ENCODE peak calls at places on chromosome 22, in seven cellular contexts. D, Y, J, K, P, Z and U are unnamed samples.

GRCh38 chr22:45805413-45805812 is 133.8 kb downstream of the ATXN10 start:
- DNase-seq in K (no peak), D (no peak), P (no peak), Y (no peak), J (no peak), Z (no peak), U (no peak)

GRCh38 chr22:19868773-19869471 is 14.2 kb upstream of the GNB1L start:
- DNase-seq in P (no peak), K (peak), Y (peak), D (no peak), Z (no peak), J (no peak), U (no peak)

GRCh38 chr22:20018001-20018400 is 1.4 kb upstream of the ARVCF start:
- DNase-seq in Y (no peak), D (no peak), Z (no peak), J (no peak), K (no peak), P (no peak), U (no peak)

GRCh38 chr22:27247691-27248434 is 553.7 kb downstream of the MN1 start:
- DNase-seq in Z (no peak), K (no peak), D (no peak), J (no peak), P (no peak), Y (no peak), U (no peak)

GRCh38 chr22:42805998-42806481 is 51.0 kb downstream of the ARFGAP3 start:
- DNase-seq in J (no peak), D (no peak), K (peak), P (no peak), Y (peak), Z (no peak), U (no peak)

GRCh38 chr22:38872172-38872830 is at the start of gene CBX6:
- DNase-seq in K (peak), J (peak), P (peak), Y (peak), Z (peak), D (peak), U (peak)

GRCh38 chr22:31089101-31090100 is 8.3 kb downstream of the SMTN start:
- DNase-seq in Z (peak), K (no peak), J (no peak), D (peak), Y (peak), P (no peak), U (no peak)

GRCh38 chr22:20033045-20033706 is 12.3 kb downstream of the TANGO2 start:
- DNase-seq in Y (no peak), K (no peak), D (no peak), Z (no peak), J (no peak), P (no peak), U (no peak)

GRCh38 chr22:30183861-30184278 is 62.7 kb downstream of the LIF start:
- DNase-seq in Y (no peak), D (peak), Z (no peak), P (peak), K (no peak), J (no peak), U (peak)

GRCh38 chr22:45743687-45744086 is 72.1 kb downstream of the ATXN10 start:
- DNase-seq in P (no peak), Y (no peak), K (no peak), Z (no peak), J (no peak), D (no peak), U (no peak)

GRCh38 chr22:41175546-41175945 is 29.6 kb upstream of the L3MBTL2 start:
- DNase-seq in J (no peak), D (no peak), Z (no peak), Y (no peak), P (no peak), K (no peak), U (no peak)

GRCh38 chr22:23200896-23201295 is 20.6 kb downstream of the BCR start:
- DNase-seq in Z (no peak), J (no peak), K (no peak), Y (no peak), P (no peak), D (no peak), U (no peak)

GRCh38 chr22:19204640-19205039 is 26.1 kb upstream of the SLC25A1 start:
- DNase-seq in Z (peak), D (no peak), K (no peak), P (no peak), Y (no peak), J (no peak), U (no peak)

GRCh38 chr22:42321908-42322561 is 51.6 kb upstream of the TCF20 start:
- DNase-seq in D (peak), K (no peak), Z (no peak), Y (no peak), J (no peak), P (no peak), U (no peak)

GRCh38 chr22:35705141-35705540 is 12.5 kb upstream of the APOL5 start:
- DNase-seq in K (no peak), P (peak), D (peak), Z (peak), J (no peak), Y (no peak), U (no peak)

GRCh38 chr22:21855715-21856114 is 11.7 kb downstream of the MAPK1 start:
- DNase-seq in K (no peak), Y (no peak), D (no peak), P (no peak), J (no peak), Z (peak), U (peak)

GRCh38 chr22:42344391-42344861 is 74.0 kb upstream of the TCF20 start:
- DNase-seq in K (peak), P (no peak), Z (no peak), J (no peak), Y (peak), D (no peak), U (peak)

GRCh38 chr22:38239101-38239761 is 33.6 kb downstream of the TMEM184B start:
- DNase-seq in D (peak), Y (no peak), P (peak), Z (peak), J (no peak), K (no peak), U (peak)

GRCh38 chr22:28398355-28398754 is 281.3 kb downstream of the TTC28 start:
- DNase-seq in Y (no peak), P (no peak), K (no peak), J (no peak), D (no peak), Z (no peak), U (no peak)

GRCh38 chr22:27424319-27424718 is 377.2 kb downstream of the MN1 start:
- DNase-seq in K (no peak), J (no peak), P (peak), Z (peak), Y (no peak), D (peak), U (no peak)

GRCh38 chr22:30806391-30806861 is 111.8 kb downstream of the OSBP2 start:
- DNase-seq in Z (no peak), K (peak), J (no peak), P (peak), D (peak), Y (peak), U (peak)

GRCh38 chr22:40031766-40032470 is 37.2 kb downstream of the FAM83F start:
- DNase-seq in D (no peak), J (no peak), Z (no peak), Y (no peak), P (no peak), K (no peak), U (no peak)

GRCh38 chr22:44613196-44613595 is 88.8 kb upstream of the PRR5 start:
- DNase-seq in Y (no peak), K (no peak), D (no peak), Z (no peak), P (no peak), J (no peak), U (no peak)

GRCh38 chr22:23088199-23088604 is 17.9 kb downstream of the GNAZ start:
- DNase-seq in K (peak), J (no peak), P (no peak), Y (peak), D (no peak), Z (no peak), U (peak)

GRCh38 chr22:35638408-35638807 is 9.8 kb upstream of the APOL6 start:
- DNase-seq in Z (peak), J (no peak), K (no peak), Y (no peak), D (peak), P (peak), U (no peak)

GRCh38 chr22:28943501-28943879 is 60.1 kb downstream of the ZNRF3 start:
- DNase-seq in J (no peak), D (no peak), P (no peak), K (no peak), Z (no peak), Y (no peak), U (no peak)

DNA sequence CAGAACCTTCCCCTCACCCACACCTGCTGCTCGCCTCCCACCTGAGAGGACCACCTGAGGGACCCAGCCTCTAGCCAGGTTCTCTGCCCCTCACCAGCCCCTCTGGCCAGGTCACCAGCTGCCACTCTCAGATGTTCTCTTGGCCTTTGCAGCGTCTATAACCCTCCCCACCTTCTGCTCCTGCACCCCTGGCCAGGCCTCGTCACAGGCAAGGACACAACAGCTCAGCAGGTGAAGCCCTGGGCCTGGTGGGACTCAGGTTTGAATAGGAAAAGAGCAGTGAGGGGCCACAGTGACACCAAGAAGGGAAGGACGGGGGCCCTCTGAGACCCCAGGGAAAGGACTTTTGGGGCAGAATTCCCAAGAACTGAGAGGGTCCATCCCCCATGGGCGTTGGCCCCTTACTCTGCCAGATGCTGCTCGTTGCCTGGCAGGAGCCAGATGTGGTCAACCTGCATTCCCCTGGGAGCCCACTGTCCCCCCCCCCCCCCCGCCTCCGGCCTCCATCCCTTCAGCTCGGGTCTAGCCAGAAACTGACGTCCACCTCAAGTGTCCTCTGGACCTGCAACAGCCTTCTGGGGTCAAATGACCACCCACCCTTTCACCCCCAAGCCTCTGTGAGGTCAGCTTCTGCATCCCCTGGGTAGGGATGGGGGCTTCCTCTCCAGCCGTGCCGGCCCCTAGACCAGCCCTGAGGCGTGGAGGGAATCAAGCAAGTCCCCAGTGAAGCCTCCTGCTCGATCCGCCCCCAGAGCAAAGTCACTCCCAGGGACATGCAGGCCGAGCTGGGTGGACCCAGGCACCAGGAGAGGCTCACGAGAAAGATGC is 28.7 kb downstream of the SBF1 start:
- DNase-seq in P (no peak), Z (no peak), Y (no peak), K (no peak), D (no peak), J (no peak), U (no peak)
- H2BK120ac ChIP-seq in P (no peak), Z (no peak), Y (no peak), K (no peak), D (no peak), J (no peak), U (no peak)

DNA sequence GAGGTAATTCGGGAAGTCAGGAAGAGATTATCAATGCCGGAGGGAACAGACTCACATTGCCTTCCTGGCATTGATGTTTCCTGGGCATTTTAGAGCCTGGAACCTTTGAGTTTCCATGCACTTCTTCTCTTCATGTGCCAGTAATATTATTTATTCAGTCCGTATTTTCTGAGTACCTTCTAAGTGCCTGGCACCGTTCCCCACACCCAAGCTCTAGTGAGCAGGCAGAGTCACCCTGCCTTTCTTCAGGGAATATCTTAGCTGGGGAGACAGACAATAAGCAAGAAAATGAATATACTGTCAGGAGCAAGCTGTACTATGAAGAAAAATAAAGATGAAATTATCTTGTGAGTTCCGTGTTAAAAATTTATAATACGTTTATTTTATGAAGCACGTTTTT is 136.2 kb upstream of the SEZ6L start:
- DNase-seq in D (no peak), Z (no peak), J (no peak), P (no peak), K (no peak), Y (no peak), U (no peak)
- H3K4ac ChIP-seq in D (no peak), Z (no peak), J (no peak), P (no peak), K (no peak), Y (no peak), U (no peak)

DNA sequence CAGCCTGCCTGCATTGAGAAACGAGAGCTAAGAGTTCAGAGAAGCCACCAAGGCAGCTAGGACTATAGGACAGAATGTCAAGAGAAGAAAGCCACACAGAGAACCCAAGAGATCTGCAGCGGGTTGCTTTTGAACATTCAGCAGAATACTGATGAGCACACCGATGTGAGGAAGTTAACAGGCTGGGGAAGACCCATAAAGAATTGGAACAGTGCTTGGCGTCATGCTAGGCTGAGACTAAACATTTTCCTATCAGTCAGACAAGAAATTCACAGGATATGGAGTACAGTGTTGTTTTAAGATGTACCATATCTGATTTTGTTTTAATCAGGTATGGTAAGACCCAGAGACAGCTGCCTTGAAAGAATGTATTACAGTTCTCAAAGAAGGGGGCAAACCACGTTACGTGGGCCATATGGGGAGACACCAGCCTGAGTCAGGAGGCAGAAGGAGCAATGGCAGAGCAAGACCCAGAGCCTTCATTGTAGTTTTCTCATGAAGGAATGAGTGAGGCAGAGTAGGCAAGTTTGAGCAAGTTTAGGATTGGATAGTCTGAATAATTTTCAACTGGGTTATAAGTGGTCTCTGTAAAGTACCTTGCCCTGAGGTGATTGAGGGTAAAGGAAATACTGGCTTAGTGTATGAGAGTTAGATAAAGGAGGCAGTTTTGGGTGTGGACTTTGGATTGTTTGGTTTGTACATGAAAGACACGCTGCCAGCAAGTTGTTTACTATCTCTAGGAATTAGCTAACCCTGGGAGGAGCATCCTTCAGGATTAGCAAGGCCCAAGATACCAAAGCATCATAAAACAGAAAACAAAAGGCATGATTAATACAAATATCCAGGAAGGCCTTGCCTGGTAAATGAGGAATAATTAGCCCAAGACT is 14.3 kb downstream of the LRRC75B start:
- DNase-seq in D (peak), K (no peak), P (peak), Y (no peak), Z (peak), J (no peak), U (no peak)
- H2BK120ac ChIP-seq in D (no peak), K (no peak), P (no peak), Y (no peak), Z (no peak), J (no peak), U (no peak)

GRCh38 chr22:47218671-47219070 is 456.2 kb downstream of the TBC1D22A start:
- DNase-seq in P (no peak), D (no peak), Y (no peak), K (no peak), J (no peak), Z (no peak), U (no peak)
- H3K4ac ChIP-seq in P (no peak), D (no peak), Y (no peak), K (no peak), J (no peak), Z (no peak), U (no peak)

GRCh38 chr22:48721394-48721666 is 1106.3 kb downstream of the BRD1 start:
- DNase-seq in D (no peak), Z (no peak), P (no peak), K (no peak), Y (no peak), J (no peak), U (no peak)

GRCh38 chr22:48718818-48719500 is 1108.7 kb downstream of the BRD1 start:
- DNase-seq in P (no peak), J (no peak), Z (no peak), D (no peak), Y (no peak), K (no peak), U (no peak)

GRCh38 chr22:48722661-48723060 is 1105.0 kb downstream of the BRD1 start:
- DNase-seq in Y (no peak), P (no peak), Z (no peak), D (no peak), J (no peak), K (no peak), U (no peak)

GRCh38 chr22:48719978-48720661 is 1107.6 kb downstream of the BRD1 start:
- DNase-seq in K (peak), Y (peak), D (no peak), P (no peak), J (no peak), Z (no peak), U (peak)

DNA sequence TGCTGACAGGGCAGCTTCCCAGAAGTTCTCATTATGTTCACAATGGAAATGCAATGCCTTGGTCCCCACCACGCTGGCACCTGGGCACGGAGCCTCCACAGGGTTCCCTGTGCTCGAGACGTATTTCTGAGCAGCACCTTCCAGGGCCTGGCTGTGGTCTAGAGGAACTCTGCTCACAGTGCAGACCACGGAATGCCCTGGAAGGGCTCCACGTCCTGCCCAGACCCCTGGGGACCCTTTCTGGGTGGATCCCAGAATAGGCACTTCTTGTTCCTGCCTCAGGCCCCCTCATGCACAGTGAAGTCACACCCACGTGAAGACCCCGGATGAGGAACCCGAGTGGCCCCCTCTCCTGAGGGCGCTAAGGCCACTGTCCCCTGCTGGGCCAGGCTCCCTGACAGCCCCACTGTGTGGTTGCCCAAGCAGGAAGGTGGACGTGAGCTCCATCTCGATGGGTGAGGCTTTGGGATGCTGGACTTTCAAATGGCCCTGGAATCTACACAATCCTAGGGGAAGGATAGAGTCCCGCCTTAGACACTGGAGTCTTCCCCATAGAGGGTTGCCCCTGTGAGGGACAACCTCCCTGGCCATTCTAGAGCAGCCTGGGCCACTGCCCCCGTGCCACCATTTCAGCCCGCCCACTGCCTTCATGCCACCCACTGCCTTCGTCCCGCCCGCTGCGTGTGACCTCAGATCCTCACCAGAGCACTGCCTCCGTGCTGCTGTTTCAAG is 1106.8 kb downstream of the BRD1 start:
- DNase-seq in Y (no peak), P (no peak), K (no peak), Z (no peak), D (no peak), J (no peak), U (no peak)
- H2BK120ac ChIP-seq in Y (no peak), P (no peak), K (no peak), Z (no peak), D (no peak), J (no peak), U (no peak)